ENCODE peak calls at places on chromosome 18, in seven cellular contexts. One of them, this sample, is unnamed.
A peak's percentile ranks its signal among the peaks of the same experiment; 100 is the strongest.

GRCh38 chr18:484749-485464 is 15.6 kb downstream of the COLEC12 start:
- DNase-seq in stimulated activated CD8-positive, alpha-beta memory T cell treated with anti-CD3 and anti-CD28 coated beads, Interleukin-2, amount 100 ng/mL, for 48 hours: no peak
- DNase-seq in small intestine: no peak
- DNase-seq in stomach: no peak
- DNase-seq in T-cell: no peak
- DNase-seq in iPS-NIHi11: no peak
- DNase-seq in endothelial cell: no peak
- DNase-seq in this sample: no peak

GRCh38 chr18:62183578-62184195 is 3.2 kb downstream of the PIGN start:
- DNase-seq in stimulated activated CD8-positive, alpha-beta memory T cell treated with anti-CD3 and anti-CD28 coated beads, Interleukin-2, amount 100 ng/mL, for 48 hours: no peak
- DNase-seq in small intestine: peak; percentile 60
- DNase-seq in stomach: no peak
- DNase-seq in T-cell: peak; percentile 55
- DNase-seq in iPS-NIHi11: peak; percentile 14
- DNase-seq in endothelial cell: peak; percentile 38
- DNase-seq in this sample: peak; percentile 71

GRCh38 chr18:24127735-24128134 is 11.1 kb upstream of the CABYR start:
- DNase-seq in stimulated activated CD8-positive, alpha-beta memory T cell treated with anti-CD3 and anti-CD28 coated beads, Interleukin-2, amount 100 ng/mL, for 48 hours: no peak
- DNase-seq in small intestine: peak; percentile 12
- DNase-seq in stomach: no peak
- DNase-seq in T-cell: no peak
- DNase-seq in iPS-NIHi11: no peak
- DNase-seq in endothelial cell: no peak
- DNase-seq in this sample: no peak

GRCh38 chr18:80033181-80034067 is 810 bp upstream of the RBFA start:
- DNase-seq in stimulated activated CD8-positive, alpha-beta memory T cell treated with anti-CD3 and anti-CD28 coated beads, Interleukin-2, amount 100 ng/mL, for 48 hours: peak; percentile 44
- DNase-seq in small intestine: peak; percentile 86
- DNase-seq in stomach: no peak
- DNase-seq in T-cell: peak; percentile 80
- DNase-seq in iPS-NIHi11: peak; percentile 95
- DNase-seq in endothelial cell: no peak
- DNase-seq in this sample: no peak

GRCh38 chr18:49691177-49691608 is 122.1 kb downstream of the ACAA2 start:
- DNase-seq in stimulated activated CD8-positive, alpha-beta memory T cell treated with anti-CD3 and anti-CD28 coated beads, Interleukin-2, amount 100 ng/mL, for 48 hours: no peak
- DNase-seq in small intestine: peak; percentile 9
- DNase-seq in stomach: no peak
- DNase-seq in T-cell: no peak
- DNase-seq in iPS-NIHi11: no peak
- DNase-seq in endothelial cell: no peak
- DNase-seq in this sample: no peak

GRCh38 chr18:62566199-62566598 is 43.4 kb downstream of the ZCCHC2 start:
- DNase-seq in stimulated activated CD8-positive, alpha-beta memory T cell treated with anti-CD3 and anti-CD28 coated beads, Interleukin-2, amount 100 ng/mL, for 48 hours: no peak
- DNase-seq in small intestine: peak; percentile 50
- DNase-seq in stomach: peak; percentile 43
- DNase-seq in T-cell: peak; percentile 27
- DNase-seq in iPS-NIHi11: peak; percentile 31
- DNase-seq in endothelial cell: peak; percentile 31
- DNase-seq in this sample: peak; percentile 47

GRCh38 chr18:28409811-28410210 is 232.9 kb upstream of the CDH2 start:
- DNase-seq in stimulated activated CD8-positive, alpha-beta memory T cell treated with anti-CD3 and anti-CD28 coated beads, Interleukin-2, amount 100 ng/mL, for 48 hours: no peak
- DNase-seq in small intestine: no peak
- DNase-seq in stomach: no peak
- DNase-seq in T-cell: no peak
- DNase-seq in iPS-NIHi11: no peak
- DNase-seq in endothelial cell: no peak
- DNase-seq in this sample: no peak

GRCh38 chr18:35514752-35515459 is 17.1 kb upstream of the INO80C start:
- DNase-seq in stimulated activated CD8-positive, alpha-beta memory T cell treated with anti-CD3 and anti-CD28 coated beads, Interleukin-2, amount 100 ng/mL, for 48 hours: no peak
- DNase-seq in small intestine: no peak
- DNase-seq in stomach: no peak
- DNase-seq in T-cell: no peak
- DNase-seq in iPS-NIHi11: no peak
- DNase-seq in endothelial cell: no peak
- DNase-seq in this sample: no peak

GRCh38 chr18:12394428-12394827 is 13.3 kb upstream of the PRELID3A start:
- DNase-seq in stimulated activated CD8-positive, alpha-beta memory T cell treated with anti-CD3 and anti-CD28 coated beads, Interleukin-2, amount 100 ng/mL, for 48 hours: no peak
- DNase-seq in small intestine: no peak
- DNase-seq in stomach: no peak
- DNase-seq in T-cell: peak; percentile 7
- DNase-seq in iPS-NIHi11: peak; percentile 44
- DNase-seq in endothelial cell: peak; percentile 22
- DNase-seq in this sample: no peak

GRCh38 chr18:64663086-64663485 is 514.2 kb upstream of the LINC00305 start:
- DNase-seq in stimulated activated CD8-positive, alpha-beta memory T cell treated with anti-CD3 and anti-CD28 coated beads, Interleukin-2, amount 100 ng/mL, for 48 hours: no peak
- DNase-seq in small intestine: no peak
- DNase-seq in stomach: no peak
- DNase-seq in T-cell: no peak
- DNase-seq in iPS-NIHi11: no peak
- DNase-seq in endothelial cell: no peak
- DNase-seq in this sample: no peak

GRCh38 chr18:56321470-56321869 is 316.9 kb downstream of the TXNL1 start:
- DNase-seq in stimulated activated CD8-positive, alpha-beta memory T cell treated with anti-CD3 and anti-CD28 coated beads, Interleukin-2, amount 100 ng/mL, for 48 hours: no peak
- DNase-seq in small intestine: no peak
- DNase-seq in stomach: no peak
- DNase-seq in T-cell: no peak
- DNase-seq in iPS-NIHi11: no peak
- DNase-seq in endothelial cell: no peak
- DNase-seq in this sample: no peak

GRCh38 chr18:62781893-62782292 is 66.6 kb downstream of the PHLPP1 start:
- DNase-seq in stimulated activated CD8-positive, alpha-beta memory T cell treated with anti-CD3 and anti-CD28 coated beads, Interleukin-2, amount 100 ng/mL, for 48 hours: no peak
- DNase-seq in small intestine: no peak
- DNase-seq in stomach: no peak
- DNase-seq in T-cell: no peak
- DNase-seq in iPS-NIHi11: no peak
- DNase-seq in endothelial cell: no peak
- DNase-seq in this sample: no peak

GRCh38 chr18:68555935-68556334 is 159.0 kb downstream of the TMX3 start:
- DNase-seq in stimulated activated CD8-positive, alpha-beta memory T cell treated with anti-CD3 and anti-CD28 coated beads, Interleukin-2, amount 100 ng/mL, for 48 hours: no peak
- DNase-seq in small intestine: no peak
- DNase-seq in stomach: no peak
- DNase-seq in T-cell: no peak
- DNase-seq in iPS-NIHi11: no peak
- DNase-seq in endothelial cell: no peak
- DNase-seq in this sample: no peak

GRCh38 chr18:6752200-6752873 is 22.8 kb downstream of the ARHGAP28 start:
- DNase-seq in stimulated activated CD8-positive, alpha-beta memory T cell treated with anti-CD3 and anti-CD28 coated beads, Interleukin-2, amount 100 ng/mL, for 48 hours: no peak
- DNase-seq in small intestine: no peak
- DNase-seq in stomach: no peak
- DNase-seq in T-cell: no peak
- DNase-seq in iPS-NIHi11: peak; percentile 76
- DNase-seq in endothelial cell: peak; percentile 13
- DNase-seq in this sample: no peak

GRCh38 chr18:62324917-62325805 is at the start of gene TNFRSF11A:
- DNase-seq in stimulated activated CD8-positive, alpha-beta memory T cell treated with anti-CD3 and anti-CD28 coated beads, Interleukin-2, amount 100 ng/mL, for 48 hours: peak; percentile 48
- DNase-seq in small intestine: peak; percentile 74
- DNase-seq in stomach: peak; percentile 77
- DNase-seq in T-cell: peak; percentile 55
- DNase-seq in iPS-NIHi11: peak; percentile 92
- DNase-seq in endothelial cell: peak; percentile 84
- DNase-seq in this sample: peak; percentile 86

GRCh38 chr18:10476430-10476829 is 22.0 kb downstream of the APCDD1 start:
- DNase-seq in stimulated activated CD8-positive, alpha-beta memory T cell treated with anti-CD3 and anti-CD28 coated beads, Interleukin-2, amount 100 ng/mL, for 48 hours: no peak
- DNase-seq in small intestine: no peak
- DNase-seq in stomach: no peak
- DNase-seq in T-cell: no peak
- DNase-seq in iPS-NIHi11: no peak
- DNase-seq in endothelial cell: no peak
- DNase-seq in this sample: no peak

GRCh38 chr18:65124633-65125032 is 626.2 kb upstream of the CDH7 start:
- DNase-seq in stimulated activated CD8-positive, alpha-beta memory T cell treated with anti-CD3 and anti-CD28 coated beads, Interleukin-2, amount 100 ng/mL, for 48 hours: no peak
- DNase-seq in small intestine: peak; percentile 0
- DNase-seq in stomach: no peak
- DNase-seq in T-cell: no peak
- DNase-seq in iPS-NIHi11: no peak
- DNase-seq in endothelial cell: no peak
- DNase-seq in this sample: no peak

GRCh38 chr18:6557470-6558245 is 142.9 kb upstream of the L3MBTL4 start:
- DNase-seq in stimulated activated CD8-positive, alpha-beta memory T cell treated with anti-CD3 and anti-CD28 coated beads, Interleukin-2, amount 100 ng/mL, for 48 hours: no peak
- DNase-seq in small intestine: no peak
- DNase-seq in stomach: no peak
- DNase-seq in T-cell: no peak
- DNase-seq in iPS-NIHi11: peak; percentile 12
- DNase-seq in endothelial cell: no peak
- DNase-seq in this sample: no peak

GRCh38 chr18:12074734-12075133 is 18.9 kb upstream of the ANKRD62 start:
- DNase-seq in stimulated activated CD8-positive, alpha-beta memory T cell treated with anti-CD3 and anti-CD28 coated beads, Interleukin-2, amount 100 ng/mL, for 48 hours: no peak
- DNase-seq in small intestine: no peak
- DNase-seq in stomach: no peak
- DNase-seq in T-cell: no peak
- DNase-seq in iPS-NIHi11: no peak
- DNase-seq in endothelial cell: no peak
- DNase-seq in this sample: no peak

GRCh38 chr18:4335386-4335785 is 119.7 kb downstream of the DLGAP1 start:
- DNase-seq in stimulated activated CD8-positive, alpha-beta memory T cell treated with anti-CD3 and anti-CD28 coated beads, Interleukin-2, amount 100 ng/mL, for 48 hours: no peak
- DNase-seq in small intestine: no peak
- DNase-seq in stomach: no peak
- DNase-seq in T-cell: no peak
- DNase-seq in iPS-NIHi11: no peak
- DNase-seq in endothelial cell: no peak
- DNase-seq in this sample: no peak

GRCh38 chr18:61502472-61502871 is 169.2 kb downstream of the CDH20 start:
- DNase-seq in stimulated activated CD8-positive, alpha-beta memory T cell treated with anti-CD3 and anti-CD28 coated beads, Interleukin-2, amount 100 ng/mL, for 48 hours: no peak
- DNase-seq in small intestine: peak; percentile 44
- DNase-seq in stomach: no peak
- DNase-seq in T-cell: no peak
- DNase-seq in iPS-NIHi11: peak; percentile 61
- DNase-seq in endothelial cell: peak; percentile 68
- DNase-seq in this sample: peak; percentile 74

GRCh38 chr18:5066380-5066977 is 130.6 kb downstream of the AKAIN1 start:
- DNase-seq in stimulated activated CD8-positive, alpha-beta memory T cell treated with anti-CD3 and anti-CD28 coated beads, Interleukin-2, amount 100 ng/mL, for 48 hours: no peak
- DNase-seq in small intestine: peak; percentile 10
- DNase-seq in stomach: no peak
- DNase-seq in T-cell: no peak
- DNase-seq in iPS-NIHi11: peak; percentile 48
- DNase-seq in endothelial cell: peak; percentile 35
- DNase-seq in this sample: no peak

GRCh38 chr18:27202771-27203170 is 17.7 kb upstream of the CHST9 start:
- DNase-seq in stimulated activated CD8-positive, alpha-beta memory T cell treated with anti-CD3 and anti-CD28 coated beads, Interleukin-2, amount 100 ng/mL, for 48 hours: no peak
- DNase-seq in small intestine: no peak
- DNase-seq in stomach: no peak
- DNase-seq in T-cell: no peak
- DNase-seq in iPS-NIHi11: no peak
- DNase-seq in endothelial cell: no peak
- DNase-seq in this sample: no peak

GRCh38 chr18:34592961-34593382 is 117.1 kb upstream of the DTNA start:
- DNase-seq in stimulated activated CD8-positive, alpha-beta memory T cell treated with anti-CD3 and anti-CD28 coated beads, Interleukin-2, amount 100 ng/mL, for 48 hours: no peak
- DNase-seq in small intestine: peak; percentile 11
- DNase-seq in stomach: peak; percentile 37
- DNase-seq in T-cell: no peak
- DNase-seq in iPS-NIHi11: peak; percentile 26
- DNase-seq in endothelial cell: peak; percentile 26
- DNase-seq in this sample: peak; percentile 71

GRCh38 chr18:24136967-24137373 is 1.9 kb upstream of the CABYR start:
- DNase-seq in stimulated activated CD8-positive, alpha-beta memory T cell treated with anti-CD3 and anti-CD28 coated beads, Interleukin-2, amount 100 ng/mL, for 48 hours: no peak
- DNase-seq in small intestine: no peak
- DNase-seq in stomach: no peak
- DNase-seq in T-cell: no peak
- DNase-seq in iPS-NIHi11: no peak
- DNase-seq in endothelial cell: no peak
- DNase-seq in this sample: no peak

GRCh38 chr18:21444465-21445023 is 156.0 kb downstream of the ESCO1 start:
- DNase-seq in stimulated activated CD8-positive, alpha-beta memory T cell treated with anti-CD3 and anti-CD28 coated beads, Interleukin-2, amount 100 ng/mL, for 48 hours: no peak
- DNase-seq in small intestine: peak; percentile 63
- DNase-seq in stomach: no peak
- DNase-seq in T-cell: no peak
- DNase-seq in iPS-NIHi11: peak; percentile 63
- DNase-seq in endothelial cell: peak; percentile 42
- DNase-seq in this sample: peak; percentile 79

GRCh38 chr18:48923746-48924580 is 26.8 kb downstream of the SMAD7 start:
- DNase-seq in stimulated activated CD8-positive, alpha-beta memory T cell treated with anti-CD3 and anti-CD28 coated beads, Interleukin-2, amount 100 ng/mL, for 48 hours: no peak
- DNase-seq in small intestine: peak; percentile 83
- DNase-seq in stomach: no peak
- DNase-seq in T-cell: no peak
- DNase-seq in iPS-NIHi11: no peak
- DNase-seq in endothelial cell: no peak
- DNase-seq in this sample: no peak

GRCh38 chr18:64207818-64208217 is 58.9 kb upstream of the LINC00305 start:
- DNase-seq in stimulated activated CD8-positive, alpha-beta memory T cell treated with anti-CD3 and anti-CD28 coated beads, Interleukin-2, amount 100 ng/mL, for 48 hours: no peak
- DNase-seq in small intestine: no peak
- DNase-seq in stomach: no peak
- DNase-seq in T-cell: no peak
- DNase-seq in iPS-NIHi11: no peak
- DNase-seq in endothelial cell: no peak
- DNase-seq in this sample: no peak

GRCh38 chr18:44791520-44791919 is 110.8 kb downstream of the SETBP1 start:
- DNase-seq in stimulated activated CD8-positive, alpha-beta memory T cell treated with anti-CD3 and anti-CD28 coated beads, Interleukin-2, amount 100 ng/mL, for 48 hours: no peak
- DNase-seq in small intestine: no peak
- DNase-seq in stomach: no peak
- DNase-seq in T-cell: no peak
- DNase-seq in iPS-NIHi11: no peak
- DNase-seq in endothelial cell: no peak
- DNase-seq in this sample: no peak

GRCh38 chr18:2894131-2894840 is 47.5 kb downstream of the EMILIN2 start:
- DNase-seq in stimulated activated CD8-positive, alpha-beta memory T cell treated with anti-CD3 and anti-CD28 coated beads, Interleukin-2, amount 100 ng/mL, for 48 hours: no peak
- DNase-seq in small intestine: no peak
- DNase-seq in stomach: no peak
- DNase-seq in T-cell: no peak
- DNase-seq in iPS-NIHi11: no peak
- DNase-seq in endothelial cell: no peak
- DNase-seq in this sample: no peak

GRCh38 chr18:49971462-49971861 is 158.1 kb upstream of the ACAA2 start:
- DNase-seq in stimulated activated CD8-positive, alpha-beta memory T cell treated with anti-CD3 and anti-CD28 coated beads, Interleukin-2, amount 100 ng/mL, for 48 hours: no peak
- DNase-seq in small intestine: no peak
- DNase-seq in stomach: no peak
- DNase-seq in T-cell: no peak
- DNase-seq in iPS-NIHi11: no peak
- DNase-seq in endothelial cell: no peak
- DNase-seq in this sample: no peak

GRCh38 chr18:45802814-45803492 is 22.5 kb upstream of the SIGLEC15 start:
- DNase-seq in stimulated activated CD8-positive, alpha-beta memory T cell treated with anti-CD3 and anti-CD28 coated beads, Interleukin-2, amount 100 ng/mL, for 48 hours: no peak
- DNase-seq in small intestine: no peak
- DNase-seq in stomach: no peak
- DNase-seq in T-cell: no peak
- DNase-seq in iPS-NIHi11: no peak
- DNase-seq in endothelial cell: no peak
- DNase-seq in this sample: no peak

GRCh38 chr18:59799383-59800015 is 100.3 kb upstream of the PMAIP1 start:
- DNase-seq in stimulated activated CD8-positive, alpha-beta memory T cell treated with anti-CD3 and anti-CD28 coated beads, Interleukin-2, amount 100 ng/mL, for 48 hours: no peak
- DNase-seq in small intestine: no peak
- DNase-seq in stomach: no peak
- DNase-seq in T-cell: no peak
- DNase-seq in iPS-NIHi11: no peak
- DNase-seq in endothelial cell: no peak
- DNase-seq in this sample: peak; percentile 17

This sample was measured in NCI-H146.